ENCODE peak calls at places on chromosomes 6 and 20, in eight cellular contexts. D is fibroblast of lung, N is ovary, T is A673, W is psoas muscle, L is foreskin keratinocyte, S is RWPE1, Y is ascending aorta. R is an unnamed sample.

GRCh38 chr6:14453712-14454466 is 336.3 kb downstream of the CD83 start:
- DNase-seq in T (no peak), W (no peak), N (no peak), L (no peak), Y (no peak), D (no peak), S (no peak), R (no peak)

GRCh38 chr6:20433929-20434328 is 32.2 kb downstream of the E2F3 start:
- DNase-seq in D (no peak), W (no peak), T (no peak), N (no peak), Y (no peak), S (no peak), L (no peak), R (no peak)

GRCh38 chr20:18466574-18466893 is 296 bp downstream of the DZANK1 start:
- DNase-seq in W (no peak), D (no peak), N (no peak), T (no peak), Y (no peak), S (no peak), L (no peak), R (no peak)

GRCh38 chr6:113858067-113858604 is 991 bp downstream of the MARCKS start:
- DNase-seq in S (peak; percentile 41), N (peak; percentile 66), D (peak; percentile 53), T (peak; percentile 58), Y (peak; percentile 65), L (peak; percentile 27), W (peak; percentile 38), R (peak; percentile 68)

GRCh38 chr6:85469276-85470022 is 19.6 kb downstream of the NT5E start:
- DNase-seq in L (no peak), D (peak; percentile 16), T (peak; percentile 44), S (no peak), Y (no peak), W (no peak), N (no peak), R (no peak)

GRCh38 chr6:51283723-51284122 is 465.1 kb downstream of the TFAP2B start:
- DNase-seq in S (no peak), L (no peak), Y (no peak), N (no peak), W (no peak), D (no peak), T (no peak), R (no peak)

GRCh38 chr6:19852090-19852457 is 14.9 kb downstream of the ID4 start:
- DNase-seq in N (no peak), S (no peak), T (no peak), L (no peak), W (no peak), Y (no peak), D (no peak), R (no peak)

GRCh38 chr6:52877168-52877567 is 32.3 kb downstream of the GSTA3 start:
- DNase-seq in S (peak; percentile 51), L (peak; percentile 63), Y (no peak), T (no peak), D (peak; percentile 97), N (no peak), W (no peak), R (no peak)

GRCh38 chr20:56004611-56005388 is 519 bp downstream of the CBLN4 start:
- DNase-seq in S (no peak), Y (no peak), L (no peak), T (no peak), N (no peak), D (no peak), W (no peak), R (no peak)

GRCh38 chr6:72522735-72523141 is 99.1 kb upstream of the KCNQ5 start:
- DNase-seq in T (peak; percentile 14), Y (no peak), L (no peak), S (peak; percentile 3), D (no peak), W (no peak), N (no peak), R (peak; percentile 77)

GRCh38 chr20:3174442-3175263 is 1.3 kb upstream of the LZTS3 start:
- DNase-seq in L (no peak), S (no peak), W (no peak), Y (no peak), D (no peak), T (peak; percentile 65), N (no peak), R (peak; percentile 86)

GRCh38 chr6:85275338-85275985 is 174.4 kb upstream of the NT5E start:
- DNase-seq in L (no peak), T (no peak), S (no peak), Y (no peak), N (no peak), W (no peak), D (no peak), R (no peak)

GRCh38 chr6:128807577-128807976 is 75.4 kb upstream of the LAMA2 start:
- DNase-seq in S (peak; percentile 8), Y (no peak), L (no peak), D (peak; percentile 45), W (no peak), N (no peak), T (peak; percentile 75), R (peak; percentile 61)
- TF ChIP-seq CTCF in S (peak; percentile 28), Y (peak; percentile 10), L (peak; percentile 72), D (peak; percentile 52), W (peak; percentile 39), N (no peak), T (peak; percentile 63), R (no peak)

GRCh38 chr6:63560806-63561672 is 11.2 kb upstream of the LOC128125822 start:
- DNase-seq in T (no peak), W (no peak), N (no peak), Y (no peak), D (peak; percentile 45), L (no peak), S (no peak), R (no peak)

GRCh38 chr6:63554782-63555181 is 17.5 kb upstream of the LOC128125822 start:
- DNase-seq in N (no peak), S (no peak), L (no peak), Y (no peak), D (no peak), T (no peak), W (no peak), R (no peak)

GRCh38 chr6:63553208-63553607 is 19.1 kb upstream of the LOC128125822 start:
- DNase-seq in N (no peak), Y (no peak), D (no peak), S (no peak), T (no peak), W (no peak), L (no peak), R (no peak)

GRCh38 chr6:63556369-63556768 is 15.9 kb upstream of the LOC128125822 start:
- DNase-seq in S (no peak), T (no peak), Y (no peak), D (no peak), N (no peak), W (no peak), L (peak; percentile 74), R (no peak)

DNA sequence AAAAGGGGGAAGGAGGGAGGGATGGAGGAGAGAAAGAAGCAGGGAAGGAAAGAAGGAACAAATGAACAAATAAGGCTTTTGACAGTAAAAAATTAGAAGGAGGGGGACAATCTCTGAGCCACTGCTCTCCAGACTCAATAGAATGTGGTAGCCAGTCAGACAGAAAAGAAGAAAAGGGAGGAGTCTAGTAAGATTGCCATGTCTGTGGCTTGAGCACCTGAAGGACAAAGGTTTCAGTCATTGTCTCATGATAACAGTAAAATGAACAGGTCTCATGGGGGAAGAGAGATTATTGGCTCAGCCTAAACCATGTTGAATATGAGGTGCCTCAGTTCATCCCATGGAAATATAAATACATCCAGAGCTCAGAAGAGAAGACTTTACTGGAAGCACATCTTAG is 14.0 kb upstream of the LOC128125822 start:
- DNase-seq in D (no peak), T (no peak), L (no peak), S (no peak), N (no peak), W (no peak), Y (no peak), R (no peak)
- H3K27ac ChIP-seq in D (no peak overlapping the region), T (no peak overlapping the region), L (no peak overlapping the region), S (no peak overlapping the region), N (no peak overlapping the region), W (no peak overlapping the region), Y (no peak overlapping the region), R (no peak overlapping the region)

DNA sequence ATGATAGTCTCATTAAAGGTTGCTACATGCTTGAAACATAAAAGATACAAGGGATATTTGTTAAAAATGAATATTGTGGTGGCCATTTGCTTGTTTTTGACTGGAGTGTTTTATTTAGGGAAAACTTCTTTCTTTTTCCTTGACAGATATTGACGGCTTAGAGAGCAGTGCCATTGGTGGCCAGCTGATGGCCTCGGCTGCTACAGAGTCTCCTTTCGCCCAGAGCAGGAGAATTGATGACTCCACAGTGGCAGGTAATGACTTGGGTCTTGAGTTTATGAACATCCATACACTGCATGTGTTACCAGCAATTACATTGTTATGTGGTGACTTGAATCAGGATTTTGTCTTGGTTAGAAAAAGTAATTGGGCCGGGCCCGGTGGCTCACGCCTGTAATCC is 67.5 kb upstream of the PBOV1 start:
- DNase-seq in S (no peak), T (no peak), W (no peak), L (no peak), D (no peak), Y (no peak), N (no peak), R (peak; percentile 40)
- TF ChIP-seq CTCF in S (no peak), T (no peak), W (no peak), L (peak; percentile 43), D (no peak), Y (no peak), N (no peak), R (peak; percentile 64)

GRCh38 chr20:45361794-45362193 is 1.2 kb upstream of the SYS1 start:
- DNase-seq in T (no peak), D (no peak), W (no peak), Y (no peak), L (no peak), N (no peak), S (no peak), R (no peak)

GRCh38 chr20:45358282-45359068 is 4.5 kb upstream of the SYS1 start:
- DNase-seq in L (no peak), T (no peak), D (peak; percentile 81), N (peak; percentile 75), S (no peak), W (peak; percentile 82), Y (peak; percentile 94), R (no peak)

GRCh38 chr20:45362804-45363610 is at the start of gene SYS1:
- DNase-seq in S (peak; percentile 100), D (peak; percentile 96), T (peak; percentile 99), Y (peak; percentile 99), L (peak; percentile 94), W (peak; percentile 98), N (peak; percentile 99), R (peak; percentile 98)

GRCh38 chr20:45359069-45359405 is 3.9 kb upstream of the SYS1 start:
- DNase-seq in W (peak; percentile 67), D (peak; percentile 81), T (no peak), S (no peak), N (no peak), L (no peak), Y (peak; percentile 90), R (no peak)

DNA sequence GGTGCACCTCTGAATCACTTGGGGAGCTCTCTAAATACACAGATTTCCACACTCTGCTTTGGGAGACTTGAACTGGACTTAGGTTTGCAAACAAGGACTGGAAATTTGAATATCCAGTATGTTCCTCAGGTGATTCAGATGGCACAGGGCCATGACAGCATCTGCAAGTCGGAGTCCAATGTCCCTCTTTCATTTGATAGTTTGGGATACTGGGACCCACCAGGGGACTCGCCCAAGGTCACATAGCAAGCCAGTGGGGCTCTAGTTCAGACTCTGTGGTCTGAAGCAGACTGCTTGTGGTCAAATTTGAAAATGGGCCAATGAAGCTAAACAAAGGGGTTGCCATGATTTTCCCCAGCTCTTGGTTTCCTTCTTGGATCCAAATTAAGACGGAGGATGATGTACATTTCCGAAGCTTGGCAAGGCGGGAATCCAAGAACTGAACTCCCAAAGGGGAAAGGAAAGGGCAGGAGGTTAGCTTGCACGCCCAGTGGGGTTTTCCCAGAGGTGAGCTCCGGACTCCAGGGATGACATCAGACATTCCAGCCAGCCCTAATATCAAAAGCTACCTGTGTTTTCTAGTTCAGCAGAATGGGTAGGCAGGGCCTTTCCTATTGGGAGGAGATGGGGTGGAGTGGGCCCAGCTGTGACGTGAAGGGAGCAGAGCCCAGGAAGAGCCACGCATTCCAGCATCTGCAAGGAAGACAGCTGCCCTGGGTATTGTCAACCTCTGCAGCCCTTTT is 3.4 kb upstream of the SYS1 start:
- DNase-seq in D (peak; percentile 82), T (no peak), W (no peak), S (peak; percentile 96), L (peak; percentile 86), N (no peak), Y (no peak), R (no peak)
- H3K27ac ChIP-seq in D (peak overlapping the region; percentile 68), T (no peak overlapping the region), W (peak overlapping the region; percentile 90), S (peak overlapping the region; percentile 83), L (peak overlapping the region; percentile 71), N (no peak overlapping the region), Y (peak overlapping the region; percentile 88), R (no peak overlapping the region)

R was measured in GM23338.